ENCODE peak calls at places on chromosome 13, in five cellular contexts. L is PC-9, S is AG09319, T is HFF-Myc, I is nephron progenitor cell. O is an unnamed sample.

GRCh38 chr13:112451512-112452379 is 75.6 kb downstream of the SPACA7 start:
- DNase-seq in L (no peak), S (no peak), I (no peak), T (no peak), O (no peak)

GRCh38 chr13:97329331-97329730 is 104.6 kb upstream of the RAP2A start:
- DNase-seq in T (no peak), L (no peak), I (no peak), S (no peak), O (no peak)

GRCh38 chr13:109345433-109345941 is 440.9 kb downstream of the IRS2 start:
- DNase-seq in I (no peak), S (no peak), T (no peak), L (no peak), O (no peak)

GRCh38 chr13:26993780-26994179 is 177.8 kb downstream of the USP12 start:
- DNase-seq in I (no peak), T (no peak), L (no peak), S (no peak), O (no peak)

GRCh38 chr13:97948041-97948440 is 5.4 kb upstream of the IPO5 start:
- DNase-seq in L (peak), T (no peak), S (no peak), I (no peak), O (no peak)

GRCh38 chr13:25847635-25848616 is 203.9 kb downstream of the SHISA2 start:
- DNase-seq in L (no peak), I (no peak), T (no peak), S (no peak), O (no peak)

GRCh38 chr13:99624936-99625540 is 123.8 kb downstream of the TM9SF2 start:
- DNase-seq in L (no peak), S (no peak), I (no peak), T (no peak), O (no peak)

GRCh38 chr13:20174656-20175405 is 14.0 kb upstream of the GJA3 start:
- DNase-seq in S (peak), T (peak), I (no peak), L (peak), O (peak)

GRCh38 chr13:52359534-52359933 is 46.4 kb downstream of the THSD1 start:
- DNase-seq in I (no peak), T (peak), S (no peak), L (no peak), O (no peak)

GRCh38 chr13:25882732-25883357 is 169.0 kb downstream of the SHISA2 start:
- DNase-seq in L (no peak), T (no peak), S (no peak), I (no peak), O (no peak)

GRCh38 chr13:80612804-80613203 is 271.9 kb upstream of the SPRY2 start:
- DNase-seq in L (no peak), T (no peak), S (no peak), I (no peak), O (no peak)

GRCh38 chr13:56755181-56755580 is 385.5 kb upstream of the PRR20A start:
- DNase-seq in T (no peak), L (no peak), I (no peak), S (no peak), O (no peak)

DNA sequence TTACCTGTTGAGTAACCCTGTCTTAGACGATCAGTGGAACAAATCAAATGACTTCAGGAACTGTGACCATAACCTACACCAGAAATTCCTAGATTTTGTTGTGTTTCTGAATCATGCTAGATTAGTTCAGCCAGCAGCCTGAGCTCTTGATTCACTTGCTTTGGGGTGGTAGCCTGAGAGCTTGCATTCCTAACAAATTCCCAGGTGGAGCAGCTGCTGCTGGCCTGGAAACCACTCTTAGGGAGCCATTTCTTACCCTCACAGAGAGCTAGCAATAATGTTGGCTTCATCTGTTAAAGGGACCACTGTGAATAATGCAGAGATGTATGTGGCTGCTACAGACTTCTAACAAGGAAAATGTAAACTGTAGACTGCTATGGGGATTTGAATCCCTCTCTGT is 388.1 kb upstream of the PRR20A start:
- DNase-seq in S (no peak), T (no peak), L (no peak), I (no peak), O (no peak)
- TF ChIP-seq CTCF in S (no peak), T (no peak), L (no peak), I (no peak), O (no peak)

GRCh38 chr13:49869514-49869913 is 66.6 kb downstream of the SPRYD7 start:
- DNase-seq in T (peak), L (no peak), I (no peak), S (no peak), O (no peak)
- TF ChIP-seq CTCF in T (peak), L (peak), I (peak), S (peak), O (peak)

DNA sequence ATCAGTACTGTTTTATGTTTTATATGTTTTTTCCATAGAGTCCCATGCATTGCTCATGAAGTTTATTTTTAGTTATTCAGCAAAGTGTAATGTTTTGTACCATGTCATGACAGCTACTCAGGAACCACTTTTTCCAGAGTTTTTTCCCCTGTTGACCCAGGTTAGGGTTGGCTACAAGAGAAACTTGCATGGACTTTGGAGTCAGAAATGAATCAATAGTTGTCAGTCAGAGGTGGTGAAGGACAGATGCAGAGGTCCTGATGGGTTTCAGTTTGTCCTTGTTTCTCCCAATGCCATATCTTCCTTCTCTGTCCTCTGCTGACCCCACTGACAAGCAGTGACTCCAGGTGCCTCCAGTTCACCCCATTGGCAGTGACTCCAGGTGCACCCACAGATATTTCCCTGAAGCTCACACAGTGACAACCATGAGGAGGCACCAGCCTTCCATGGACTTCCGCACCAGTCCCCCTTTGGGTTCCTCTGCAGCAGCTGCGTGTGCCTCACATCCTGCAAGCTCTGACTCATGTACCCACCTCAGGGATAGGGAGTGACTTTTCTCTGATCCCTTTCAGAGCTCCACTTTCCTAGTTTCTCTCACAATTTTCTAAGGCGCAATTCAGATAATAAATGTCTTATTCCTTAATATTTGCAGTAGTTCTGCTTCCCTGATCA is 92.1 kb downstream of the AKAP11 start:
- DNase-seq in S (no peak), T (no peak), L (no peak), I (no peak), O (no peak)
- TF ChIP-seq CTCF in S (no peak), T (no peak), L (no peak), I (no peak), O (no peak)

GRCh38 chr13:94115054-94115453 is 364.4 kb downstream of the DCT start:
- DNase-seq in I (no peak), T (no peak), S (no peak), L (no peak), O (no peak)
- TF ChIP-seq CTCF in I (no peak), T (no peak), S (no peak), L (no peak), O (no peak)

DNA sequence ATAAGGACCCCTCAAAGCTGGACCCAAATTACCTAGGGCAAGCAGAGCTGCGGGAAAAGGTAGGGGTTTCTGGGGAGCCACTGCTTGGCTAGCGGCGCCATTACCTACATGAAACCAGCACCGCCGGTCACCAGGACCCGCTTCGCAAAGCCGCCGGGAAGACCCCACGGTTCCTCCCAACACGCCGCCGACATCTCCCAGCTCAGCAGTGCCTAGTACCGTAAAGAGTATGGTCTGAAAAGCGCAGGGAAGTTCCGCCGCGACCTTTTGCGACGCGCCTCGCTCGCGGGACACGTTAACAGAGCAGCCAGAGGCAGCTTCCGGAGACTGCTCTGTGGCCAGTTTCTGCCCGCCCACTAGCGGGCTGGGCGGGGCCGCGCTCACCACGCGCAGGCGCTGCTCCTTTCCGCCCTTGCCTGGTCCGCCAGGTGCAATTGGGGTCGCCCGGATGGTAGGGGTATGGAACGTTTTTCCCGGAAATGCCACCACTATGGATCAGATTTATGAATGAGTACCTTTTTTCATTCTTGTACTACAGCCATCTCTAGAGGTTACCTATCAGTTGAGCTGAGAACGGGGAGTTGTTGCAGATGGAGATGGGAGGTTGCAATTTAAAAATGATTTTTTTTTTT is at the start of gene TGDS:
- DNase-seq in L (peak), I (peak), T (peak), S (peak), O (peak)
- TF ChIP-seq CTCF in L (no peak), I (no peak), T (no peak), S (no peak), O (no peak)

O was measured in GM13977.